ENCODE peak calls at places on chromosomes 2 and 18, in nine cellular contexts. E is OCI-LY7, R is fibroblast of the aortic adventitia, L is astrocyte of the spinal cord, X is Panc1, H is AG09319, Q is neural progenitor cell, M is RWPE2, K is cardiac fibroblast. D is an unnamed sample.

GRCh38 chr18:532023-532422 is 31.5 kb upstream of the COLEC12 start:
- DNase-seq in E (no peak), R (no peak), L (no peak), X (no peak), H (no peak), Q (no peak), M (peak), K (no peak), D (no peak)

GRCh38 chr18:8424917-8425725 is 184.1 kb upstream of the RAB12 start:
- DNase-seq in E (no peak), R (peak), L (peak), X (no peak), H (peak), Q (no peak), M (no peak), K (peak), D (no peak)

GRCh38 chr18:36314754-36315153 is 17.2 kb downstream of the FHOD3 start:
- DNase-seq in E (no peak), R (peak), L (peak), X (no peak), H (no peak), Q (no peak), M (no peak), K (peak), D (no peak)

GRCh38 chr2:7905756-7906155 is 776.1 kb upstream of the ID2 start:
- DNase-seq in E (peak), R (no peak), L (no peak), X (no peak), H (no peak), Q (no peak), M (no peak), K (no peak), D (no peak)

GRCh38 chr2:19775838-19776237 is 125.9 kb downstream of the TTC32 start:
- DNase-seq in E (no peak), R (peak), L (peak), X (no peak), H (no peak), Q (no peak), M (no peak), K (peak), D (no peak)

GRCh38 chr2:75199428-75200011 is at the start of gene TACR1:
- DNase-seq in E (no peak), R (peak), L (peak), X (no peak), H (peak), Q (peak), M (peak), K (peak), D (peak)

GRCh38 chr2:238700122-238700457 is 147.8 kb upstream of the TWIST2 start:
- DNase-seq in E (no peak), R (peak), L (no peak), X (no peak), H (no peak), Q (no peak), M (no peak), K (peak), D (no peak)

GRCh38 chr18:56267334-56267733 is 371.1 kb downstream of the TXNL1 start:
- DNase-seq in E (no peak), R (no peak), L (no peak), X (no peak), H (no peak), Q (no peak), M (no peak), K (no peak), D (peak)

GRCh38 chr18:77993188-77993981 is 743.7 kb downstream of the GALR1 start:
- DNase-seq in E (no peak), R (no peak), L (no peak), X (no peak), H (no peak), Q (no peak), M (no peak), K (no peak), D (no peak)

GRCh38 chr18:8705280-8705940 is at the start of gene MTCL1:
- DNase-seq in E (peak), R (peak), L (peak), X (no peak), H (no peak), Q (peak), M (no peak), K (peak), D (no peak)

GRCh38 chr2:85787981-85788340 is 34.2 kb downstream of the ATOH8 start:
- DNase-seq in E (no peak), R (no peak), L (no peak), X (no peak), H (no peak), Q (no peak), M (no peak), K (no peak), D (no peak)

GRCh38 chr2:85790032-85790431 is 36.2 kb downstream of the ATOH8 start:
- DNase-seq in E (no peak), R (no peak), L (no peak), X (no peak), H (no peak), Q (no peak), M (peak), K (no peak), D (no peak)

GRCh38 chr2:85787282-85787980 is 33.6 kb downstream of the ATOH8 start:
- DNase-seq in E (no peak), R (no peak), L (no peak), X (no peak), H (no peak), Q (no peak), M (no peak), K (no peak), D (no peak)

GRCh38 chr2:85789271-85789670 is 35.5 kb downstream of the ATOH8 start:
- DNase-seq in E (no peak), R (no peak), L (no peak), X (no peak), H (no peak), Q (no peak), M (peak), K (peak), D (no peak)

DNA sequence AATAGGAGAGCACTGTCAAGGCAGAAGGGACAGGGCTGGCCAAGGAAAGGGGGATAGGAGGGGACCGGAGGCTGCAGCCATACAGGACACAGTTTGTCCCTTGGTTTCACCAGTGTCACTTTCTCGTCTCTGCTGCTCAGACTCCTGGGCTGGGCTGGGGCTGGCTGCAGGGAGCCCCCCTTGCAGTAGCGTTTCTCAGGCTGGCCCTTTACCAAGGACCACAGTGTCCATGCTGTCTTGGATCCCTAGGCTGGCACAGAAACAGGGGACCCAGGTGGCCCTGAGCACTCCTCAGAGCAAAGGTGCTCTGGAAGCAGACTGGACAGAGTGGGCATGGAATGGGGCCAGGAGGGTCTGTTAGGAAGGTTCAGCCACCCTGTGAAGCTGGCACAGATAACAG is 34.8 kb downstream of the ATOH8 start:
- DNase-seq in E (no peak), R (no peak), L (no peak), X (no peak), H (no peak), Q (no peak), M (peak), K (no peak), D (no peak)
- TF ChIP-seq CTCF in E (no peak), R (no peak), L (no peak), X (no peak), H (no peak), Q (no peak), M (no peak), K (no peak), D (no peak)

GRCh38 chr2:45439788-45440773 is 171.0 kb downstream of the SRBD1 start:
- DNase-seq in E (peak), R (peak), L (no peak), X (peak), H (no peak), Q (no peak), M (no peak), K (peak), D (no peak)
- TF ChIP-seq CTCF in E (peak), R (no peak), L (peak), X (peak), H (peak), Q (no peak), M (peak), K (peak), D (no peak)

GRCh38 chr18:46265190-46266156 is 161.3 kb downstream of the HAUS1 start:
- DNase-seq in E (no peak), R (no peak), L (peak), X (no peak), H (no peak), Q (no peak), M (no peak), K (peak), D (no peak)

GRCh38 chr18:46261799-46262198 is 157.6 kb downstream of the HAUS1 start:
- DNase-seq in E (no peak), R (no peak), L (no peak), X (no peak), H (no peak), Q (no peak), M (no peak), K (peak), D (no peak)

GRCh38 chr18:46262856-46263255 is 158.7 kb downstream of the HAUS1 start:
- DNase-seq in E (no peak), R (no peak), L (no peak), X (no peak), H (no peak), Q (no peak), M (no peak), K (no peak), D (no peak)

GRCh38 chr18:46260879-46261143 is 156.6 kb downstream of the HAUS1 start:
- DNase-seq in E (no peak), R (peak), L (peak), X (no peak), H (no peak), Q (no peak), M (no peak), K (peak), D (no peak)

GRCh38 chr18:46264255-46264654 is 160.1 kb downstream of the HAUS1 start:
- DNase-seq in E (no peak), R (no peak), L (peak), X (no peak), H (no peak), Q (peak), M (no peak), K (peak), D (no peak)
- TF ChIP-seq CTCF in E (no peak), R (no peak), L (no peak), X (no peak), H (no peak), Q (no peak), M (no peak), K (peak), D (no peak)

DNA sequence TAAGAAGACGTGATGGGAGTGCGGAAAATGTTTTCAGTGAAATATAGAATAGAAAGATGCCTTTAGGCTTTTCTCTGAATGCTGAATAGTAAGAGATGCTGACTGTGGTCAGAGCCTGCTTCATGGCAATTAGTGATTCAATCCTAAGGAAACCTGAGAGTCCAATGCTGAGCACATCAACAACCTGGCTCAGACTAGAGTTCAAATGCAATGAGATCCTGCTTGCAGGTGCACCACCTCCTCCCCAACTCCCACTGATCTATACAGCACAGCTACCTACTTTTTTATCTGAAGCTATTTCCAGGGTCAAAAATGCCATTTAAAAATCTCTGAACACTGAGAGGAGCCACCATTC is 65.4 kb downstream of the AAK1 start:
- DNase-seq in E (no peak), R (no peak), L (peak), X (no peak), H (no peak), Q (no peak), M (no peak), K (no peak), D (no peak)
- TF ChIP-seq CTCF in E (no peak), R (no peak), L (no peak), X (no peak), H (no peak), Q (no peak), M (no peak), K (no peak), D (no peak)

GRCh38 chr2:33529771-33530481 is 53.5 kb downstream of the RASGRP3 start:
- DNase-seq in E (peak), R (peak), L (peak), X (no peak), H (peak), Q (no peak), M (no peak), K (peak), D (no peak)
- TF ChIP-seq CTCF in E (no peak), R (peak), L (no peak), X (no peak), H (peak), Q (no peak), M (no peak), K (peak), D (no peak)

GRCh38 chr2:151999058-151999457 is 99.8 kb downstream of the CACNB4 start:
- DNase-seq in E (peak), R (peak), L (peak), X (peak), H (no peak), Q (peak), M (no peak), K (peak), D (peak)
- TF ChIP-seq CTCF in E (peak), R (peak), L (peak), X (peak), H (peak), Q (peak), M (peak), K (peak), D (peak)

GRCh38 chr18:68406761-68407160 is 308.1 kb downstream of the TMX3 start:
- DNase-seq in E (no peak), R (no peak), L (no peak), X (no peak), H (no peak), Q (no peak), M (no peak), K (peak), D (no peak)
- TF ChIP-seq CTCF in E (no peak), R (no peak), L (no peak), X (no peak), H (peak), Q (no peak), M (no peak), K (peak), D (no peak)

DNA sequence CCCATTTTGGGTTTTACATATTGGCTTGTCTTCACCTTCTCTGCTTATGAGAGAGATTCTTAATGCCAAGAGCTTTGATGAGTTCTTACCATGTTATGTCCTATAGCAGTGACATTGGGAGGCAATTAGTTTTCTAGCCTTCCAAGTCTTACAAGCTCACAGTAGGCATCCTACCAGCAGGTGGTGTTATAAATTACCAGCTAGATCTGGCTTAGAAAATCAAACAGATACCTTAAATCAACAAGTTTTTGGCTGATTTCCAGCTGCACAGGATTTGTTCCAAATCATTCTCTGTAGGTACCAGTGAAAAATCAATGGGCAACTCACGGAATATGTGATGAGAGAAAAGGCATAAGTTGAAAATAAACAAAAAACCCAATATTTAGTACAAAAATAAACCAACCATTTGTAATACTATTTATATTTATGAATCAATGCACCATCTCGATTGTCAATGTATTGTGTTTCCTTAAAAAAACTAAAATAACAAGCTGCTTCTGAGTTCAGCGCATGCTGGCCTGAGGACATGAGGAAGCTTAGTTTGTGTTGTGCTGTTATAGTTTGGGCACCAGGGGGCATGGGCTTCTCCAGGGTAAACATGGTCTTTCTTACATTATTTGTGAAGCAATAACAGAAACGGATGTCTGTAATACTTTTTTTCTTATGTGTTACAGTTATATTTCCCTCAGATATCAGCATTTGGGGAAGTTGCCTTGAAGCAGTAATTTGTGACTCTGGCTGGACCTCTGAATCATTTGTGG is 34.1 kb upstream of the NXPH2 start:
- DNase-seq in E (no peak), R (no peak), L (no peak), X (no peak), H (no peak), Q (peak), M (no peak), K (no peak), D (no peak)
- TF ChIP-seq CTCF in E (peak), R (no peak), L (peak), X (peak), H (no peak), Q (peak), M (peak), K (no peak), D (no peak)

D was measured in activated B cell treated with CpG ODN at 0.5 μM for 24 hours.